ENCODE peak calls at places on chromosomes 4 and X, in four cellular contexts. M is GM12878, Q is H1, U is HepG2. R is an unnamed sample.

GRCh38 chr4:74451214-74451661 is 6.3 kb downstream of the AREG start:
- DNase-seq in Q (no peak), M (no peak), U (peak; percentile 60), R (peak; percentile 35)

GRCh38 chr4:154467886-154468285 is 23.7 kb downstream of the DCHS2 start:
- DNase-seq in M (no peak), Q (no peak), U (no peak), R (no peak)

GRCh38 chr4:161208564-161208963 is 955.2 kb downstream of the FSTL5 start:
- DNase-seq in Q (no peak), U (no peak), M (no peak), R (no peak)

GRCh38 chrX:17689971-17690409 is 47.3 kb upstream of the SCML1 start:
- DNase-seq in U (peak; percentile 35), Q (no peak), M (peak; percentile 7), R (peak; percentile 33)

GRCh38 chrX:1212532-1212931 is at the start of gene CRLF2:
- DNase-seq in Q (no peak), M (peak; percentile 77), U (no peak), R (no peak)

GRCh38 chr4:17066972-17067371 is 168.5 kb upstream of the LDB2 start:
- DNase-seq in U (no peak), M (no peak), Q (no peak), R (no peak)

GRCh38 chr4:8176547-8177399 is 18.2 kb upstream of the ABLIM2 start:
- DNase-seq in Q (peak; percentile 41), M (no peak), U (peak; percentile 65), R (peak; percentile 54)

GRCh38 chrX:6021316-6022091 is 207.2 kb downstream of the NLGN4X start:
- DNase-seq in U (peak; percentile 2), Q (no peak), M (no peak), R (no peak)

GRCh38 chr4:83112239-83112638 is 2.3 kb downstream of the PLAC8 start:
- DNase-seq in Q (no peak), U (peak; percentile 12), M (peak; percentile 86), R (no peak)

GRCh38 chrX:123749643-123750042 is 16.8 kb upstream of the THOC2 start:
- DNase-seq in U (no peak), M (no peak), Q (no peak), R (no peak)

GRCh38 chr4:166724369-166724768 is 509.9 kb downstream of the SPOCK3 start:
- DNase-seq in Q (no peak), M (no peak), U (no peak), R (no peak)

GRCh38 chrX:150753968-150754367 is 60.8 kb downstream of the MTMR1 start:
- DNase-seq in Q (no peak), U (no peak), M (no peak), R (no peak)

GRCh38 chr4:69056921-69057562 is 39.2 kb upstream of the UGT2B7 start:
- DNase-seq in M (no peak), U (no peak), Q (no peak), R (no peak)

GRCh38 chrX:63349307-63349706 is 1.8 kb downstream of the SPIN4 start:
- DNase-seq in U (no peak), M (no peak), Q (no peak), R (peak; percentile 9)

GRCh38 chr4:128823025-128823661 is 13.6 kb downstream of the JADE1 start:
- DNase-seq in Q (no peak), M (no peak), U (no peak), R (no peak)

GRCh38 chr4:79855081-79855480 is 217.9 kb downstream of the ANTXR2 start:
- DNase-seq in M (no peak), U (no peak), Q (no peak), R (no peak)

GRCh38 chrX:23634181-23634580 is 33.1 kb upstream of the PRDX4 start:
- DNase-seq in Q (no peak), M (no peak), U (no peak), R (no peak)

GRCh38 chrX:71870337-71871098 is 40.1 kb upstream of the NHSL2 start:
- DNase-seq in M (no peak), U (peak; percentile 27), Q (peak; percentile 25), R (no peak)

GRCh38 chrX:42934020-42934701 is 156.2 kb upstream of the PPP1R2C start:
- DNase-seq in U (no peak), Q (no peak), M (peak; percentile 75), R (no peak)

GRCh38 chrX:5730561-5730960 is 498.1 kb downstream of the NLGN4X start:
- DNase-seq in U (no peak), M (no peak), Q (no peak), R (no peak)

DNA sequence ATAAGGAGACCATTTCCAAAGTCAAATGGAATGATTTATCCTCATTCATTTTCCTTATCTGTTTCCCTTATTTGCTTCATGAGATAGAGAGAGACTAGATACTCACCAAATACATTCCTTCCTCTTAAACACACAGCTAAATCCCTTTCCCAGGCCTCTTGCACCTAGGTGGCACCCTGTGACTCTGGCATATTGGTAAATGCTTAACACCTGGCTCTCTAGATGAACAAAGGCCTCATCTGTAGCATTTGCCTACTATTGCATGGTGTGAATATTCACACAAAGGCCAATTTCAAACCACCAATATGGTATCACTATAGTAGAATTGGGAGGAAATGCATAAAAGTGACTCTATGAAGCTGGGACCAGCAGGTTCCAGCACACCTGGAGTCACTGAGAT is 22.1 kb upstream of the SLC10A4 start:
- DNase-seq in Q (no peak), U (no peak), M (no peak), R (no peak)
- TF ChIP-seq MAX in Q (no peak), U (no peak), M (no peak), R (no peak)

GRCh38 chr4:118280501-118281218 is 72.1 kb downstream of the PRSS12 start:
- DNase-seq in U (peak; percentile 74), Q (no peak), M (peak; percentile 38), R (peak; percentile 23)
- TF ChIP-seq BRCA1 in U (no peak), Q (no peak), M (no peak), R (no peak)

GRCh38 chr4:149980941-149981340 is 97.3 kb upstream of the DCLK2 start:
- DNase-seq in Q (peak; percentile 13), M (no peak), U (peak; percentile 26), R (peak; percentile 47)

GRCh38 chr4:149985981-149986380 is 92.3 kb upstream of the DCLK2 start:
- DNase-seq in M (no peak), U (no peak), Q (no peak), R (no peak)

GRCh38 chr4:149983931-149984330 is 94.3 kb upstream of the DCLK2 start:
- DNase-seq in M (no peak), Q (no peak), U (no peak), R (no peak)

GRCh38 chr4:149975172-149975571 is 103.1 kb upstream of the DCLK2 start:
- DNase-seq in U (no peak), Q (no peak), M (no peak), R (no peak)

DNA sequence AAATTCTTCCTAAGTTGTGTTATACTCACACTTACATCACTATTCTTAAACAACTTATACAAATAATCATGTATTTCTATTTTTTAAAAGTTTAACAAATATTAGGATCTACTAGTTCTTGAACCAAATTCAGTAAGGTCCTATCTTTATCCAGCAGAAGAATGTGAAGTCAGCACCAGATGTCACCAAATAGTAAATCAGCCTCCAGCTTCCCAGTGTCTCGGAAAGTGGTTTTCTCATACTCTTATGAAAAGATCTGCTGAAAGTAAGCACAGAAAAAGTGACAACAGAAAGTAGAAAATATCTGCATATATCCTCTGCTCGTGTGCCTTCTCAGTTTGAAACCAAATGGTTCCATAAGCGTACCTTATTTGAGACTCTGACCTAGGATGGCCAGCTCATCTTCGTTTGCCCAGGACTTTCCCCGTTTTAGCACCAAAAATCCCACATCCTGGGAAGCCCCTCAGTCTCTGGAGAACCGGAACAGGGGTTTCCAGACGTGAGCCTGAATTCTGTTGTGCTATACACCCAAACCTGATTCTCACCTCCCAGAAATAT is 98.0 kb upstream of the DCLK2 start:
- DNase-seq in U (no peak), Q (no peak), M (no peak), R (no peak)
- TF ChIP-seq TAF1 in U (no peak), Q (no peak), M (no peak), R (no peak)

GRCh38 chrX:118724775-118725174 is 2.6 kb upstream of the IL13RA1 start:
- DNase-seq in U (peak; percentile 16), Q (no peak), M (no peak), R (peak; percentile 18)

GRCh38 chrX:118729043-118729652 is 1.7 kb downstream of the IL13RA1 start:
- DNase-seq in Q (no peak), M (no peak), U (no peak), R (no peak)

GRCh38 chrX:118730500-118731247 is 3.3 kb downstream of the IL13RA1 start:
- DNase-seq in M (no peak), U (no peak), Q (no peak), R (no peak)

GRCh38 chrX:118726887-118727685 is at the start of gene IL13RA1:
- DNase-seq in U (peak; percentile 93), Q (peak; percentile 29), M (no peak), R (peak; percentile 89)

GRCh38 chrX:118727686-118728339 is 407 bp downstream of the IL13RA1 start:
- DNase-seq in M (no peak), U (peak; percentile 10), Q (no peak), R (no peak)
- TF ChIP-seq MAX in M (no peak), U (no peak), Q (no peak), R (no peak)

DNA sequence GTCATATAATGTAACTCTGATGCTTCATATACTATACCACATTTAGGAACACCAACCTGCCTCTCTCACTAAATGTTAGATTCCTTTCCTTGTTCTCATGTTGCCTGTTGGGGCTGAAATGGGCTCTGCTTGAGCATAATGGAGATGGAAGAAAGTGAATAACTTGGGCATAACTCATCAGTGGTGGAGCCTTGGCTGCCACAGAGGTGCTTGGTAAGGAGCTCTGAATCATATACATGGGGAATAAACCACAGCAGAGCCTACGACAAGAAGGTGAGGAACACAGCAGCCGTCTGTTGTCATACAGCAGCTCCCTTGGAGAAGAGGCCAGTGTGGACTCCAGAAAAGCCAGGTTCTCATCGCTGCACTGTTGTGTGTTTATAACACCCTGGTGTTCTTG is 84.4 kb downstream of the SPRY1 start:
- DNase-seq in M (no peak), Q (no peak), U (no peak), R (no peak)
- TF ChIP-seq BRCA1 in M (no peak), Q (no peak), U (no peak), R (no peak)

DNA sequence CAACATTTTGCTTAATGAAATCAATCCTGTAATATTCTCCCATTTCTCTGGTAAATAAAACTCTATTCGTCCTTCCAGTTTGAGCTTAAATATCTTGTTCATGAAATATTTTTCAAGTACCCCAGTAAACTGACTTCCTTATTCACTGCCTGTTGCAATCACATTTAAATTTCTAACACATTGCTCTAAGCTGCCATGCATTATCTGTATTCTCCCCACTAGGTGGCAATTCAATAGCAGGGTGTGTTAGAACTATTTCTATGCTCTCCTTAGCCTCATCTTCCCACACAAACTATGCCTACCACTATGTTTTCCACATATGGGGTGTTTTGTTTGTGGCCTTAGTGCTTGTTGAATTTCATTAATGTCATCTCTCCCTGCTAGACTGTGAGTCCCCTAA is 377.1 kb upstream of the HS3ST1 start:
- DNase-seq in Q (no peak), U (no peak), M (no peak), R (no peak)
- TF ChIP-seq TAF1 in Q (no peak), U (no peak), M (no peak), R (no peak)

R was measured in K562.